ENCODE peak calls at places on chromosomes 5 and 9, in ten cellular contexts. One of them, this sample, is unnamed.
A peak's percentile ranks its signal among the peaks of the same experiment; 100 is the strongest.

GRCh38 chr5:127995556-127995955 is 88.0 kb upstream of the SLC12A2 start:
- DNase-seq in stomach: no peak
- DNase-seq in SK-N-SH: no peak
- DNase-seq in ovary: no peak
- DNase-seq in A549: no peak
- DNase-seq in K562: no peak
- DNase-seq in upper lobe of left lung: no peak
- DNase-seq in HepG2: no peak
- DNase-seq in suprapubic skin: no peak
- DNase-seq in transverse colon: no peak
- DNase-seq in this sample: no peak

GRCh38 chr9:105439428-105439827 is 8.4 kb upstream of the FSD1L start:
- DNase-seq in stomach: no peak
- DNase-seq in SK-N-SH: no peak
- DNase-seq in ovary: no peak
- DNase-seq in A549: no peak
- DNase-seq in K562: no peak
- DNase-seq in upper lobe of left lung: no peak
- DNase-seq in HepG2: no peak
- DNase-seq in suprapubic skin: no peak
- DNase-seq in transverse colon: no peak
- DNase-seq in this sample: no peak

GRCh38 chr5:34991486-34992238 is 56.1 kb downstream of the AGXT2 start:
- DNase-seq in stomach: no peak
- DNase-seq in SK-N-SH: no peak
- DNase-seq in ovary: no peak
- DNase-seq in A549: no peak
- DNase-seq in K562: peak; percentile 12
- DNase-seq in upper lobe of left lung: no peak
- DNase-seq in HepG2: no peak
- DNase-seq in suprapubic skin: no peak
- DNase-seq in transverse colon: no peak
- DNase-seq in this sample: no peak

GRCh38 chr5:65062684-65063083 is 294.0 kb downstream of the CWC27 start:
- DNase-seq in stomach: no peak
- DNase-seq in SK-N-SH: no peak
- DNase-seq in ovary: no peak
- DNase-seq in A549: peak; percentile 73
- DNase-seq in K562: no peak
- DNase-seq in upper lobe of left lung: no peak
- DNase-seq in HepG2: no peak
- DNase-seq in suprapubic skin: peak; percentile 71
- DNase-seq in transverse colon: no peak
- DNase-seq in this sample: peak; percentile 61

GRCh38 chr5:157049605-157050004 is 9.3 kb downstream of the HAVCR1 start:
- DNase-seq in stomach: no peak
- DNase-seq in SK-N-SH: no peak
- DNase-seq in ovary: no peak
- DNase-seq in A549: peak; percentile 85
- DNase-seq in K562: no peak
- DNase-seq in upper lobe of left lung: no peak
- DNase-seq in HepG2: peak; percentile 76
- DNase-seq in suprapubic skin: no peak
- DNase-seq in transverse colon: no peak
- DNase-seq in this sample: no peak

GRCh38 chr5:176700239-176700847 is 53.1 kb downstream of the TSPAN17 start:
- DNase-seq in stomach: no peak
- DNase-seq in SK-N-SH: peak; percentile 85
- DNase-seq in ovary: no peak
- DNase-seq in A549: peak; percentile 24
- DNase-seq in K562: peak; percentile 40
- DNase-seq in upper lobe of left lung: no peak
- DNase-seq in HepG2: no peak
- DNase-seq in suprapubic skin: no peak
- DNase-seq in transverse colon: no peak
- DNase-seq in this sample: no peak

GRCh38 chr5:111685969-111686368 is 71.0 kb downstream of the NREP start:
- DNase-seq in stomach: no peak
- DNase-seq in SK-N-SH: no peak
- DNase-seq in ovary: no peak
- DNase-seq in A549: peak; percentile 12
- DNase-seq in K562: peak; percentile 8
- DNase-seq in upper lobe of left lung: no peak
- DNase-seq in HepG2: peak; percentile 63
- DNase-seq in suprapubic skin: no peak
- DNase-seq in transverse colon: no peak
- DNase-seq in this sample: no peak

GRCh38 chr9:5566054-5566618 is 55.8 kb downstream of the PDCD1LG2 start:
- DNase-seq in stomach: no peak
- DNase-seq in SK-N-SH: no peak
- DNase-seq in ovary: no peak
- DNase-seq in A549: no peak
- DNase-seq in K562: no peak
- DNase-seq in upper lobe of left lung: no peak
- DNase-seq in HepG2: no peak
- DNase-seq in suprapubic skin: no peak
- DNase-seq in transverse colon: no peak
- DNase-seq in this sample: no peak

GRCh38 chr5:55234171-55234700 is 828 bp upstream of the CCNO start:
- DNase-seq in stomach: peak; percentile 63
- DNase-seq in SK-N-SH: peak; percentile 44
- DNase-seq in ovary: peak; percentile 48
- DNase-seq in A549: peak; percentile 10
- DNase-seq in K562: no peak
- DNase-seq in upper lobe of left lung: no peak
- DNase-seq in HepG2: no peak
- DNase-seq in suprapubic skin: no peak
- DNase-seq in transverse colon: peak; percentile 83
- DNase-seq in this sample: no peak

GRCh38 chr5:107424461-107424860 is 246.3 kb downstream of the EFNA5 start:
- DNase-seq in stomach: no peak
- DNase-seq in SK-N-SH: no peak
- DNase-seq in ovary: no peak
- DNase-seq in A549: no peak
- DNase-seq in K562: no peak
- DNase-seq in upper lobe of left lung: no peak
- DNase-seq in HepG2: no peak
- DNase-seq in suprapubic skin: no peak
- DNase-seq in transverse colon: no peak
- DNase-seq in this sample: no peak

GRCh38 chr5:153559926-153560325 is 69.5 kb downstream of the GRIA1 start:
- DNase-seq in stomach: no peak
- DNase-seq in SK-N-SH: no peak
- DNase-seq in ovary: no peak
- DNase-seq in A549: no peak
- DNase-seq in K562: no peak
- DNase-seq in upper lobe of left lung: no peak
- DNase-seq in HepG2: no peak
- DNase-seq in suprapubic skin: no peak
- DNase-seq in transverse colon: no peak
- DNase-seq in this sample: no peak

GRCh38 chr5:40333459-40334241 is 346.1 kb upstream of the PTGER4 start:
- DNase-seq in stomach: no peak
- DNase-seq in SK-N-SH: no peak
- DNase-seq in ovary: no peak
- DNase-seq in A549: peak; percentile 19
- DNase-seq in K562: no peak
- DNase-seq in upper lobe of left lung: no peak
- DNase-seq in HepG2: no peak
- DNase-seq in suprapubic skin: no peak
- DNase-seq in transverse colon: no peak
- DNase-seq in this sample: no peak

GRCh38 chr9:95250462-95251058 is 66.9 kb downstream of the FANCC start:
- DNase-seq in stomach: no peak
- DNase-seq in SK-N-SH: no peak
- DNase-seq in ovary: no peak
- DNase-seq in A549: no peak
- DNase-seq in K562: no peak
- DNase-seq in upper lobe of left lung: no peak
- DNase-seq in HepG2: no peak
- DNase-seq in suprapubic skin: no peak
- DNase-seq in transverse colon: no peak
- DNase-seq in this sample: no peak

GRCh38 chr9:2623046-2623865 is 1.7 kb downstream of the VLDLR start:
- DNase-seq in stomach: peak; percentile 68
- DNase-seq in SK-N-SH: peak; percentile 68
- DNase-seq in ovary: peak; percentile 84
- DNase-seq in A549: peak; percentile 89
- DNase-seq in K562: no peak
- DNase-seq in upper lobe of left lung: peak; percentile 87
- DNase-seq in HepG2: peak; percentile 33
- DNase-seq in suprapubic skin: peak; percentile 61
- DNase-seq in transverse colon: peak; percentile 10
- DNase-seq in this sample: no peak

GRCh38 chr5:64923151-64923685 is 154.5 kb downstream of the CWC27 start:
- DNase-seq in stomach: no peak
- DNase-seq in SK-N-SH: no peak
- DNase-seq in ovary: no peak
- DNase-seq in A549: no peak
- DNase-seq in K562: no peak
- DNase-seq in upper lobe of left lung: no peak
- DNase-seq in HepG2: no peak
- DNase-seq in suprapubic skin: no peak
- DNase-seq in transverse colon: no peak
- DNase-seq in this sample: no peak

GRCh38 chr9:129032541-129033159 is 3.8 kb upstream of the MIGA2 start:
- DNase-seq in stomach: no peak
- DNase-seq in SK-N-SH: no peak
- DNase-seq in ovary: no peak
- DNase-seq in A549: no peak
- DNase-seq in K562: no peak
- DNase-seq in upper lobe of left lung: no peak
- DNase-seq in HepG2: no peak
- DNase-seq in suprapubic skin: no peak
- DNase-seq in transverse colon: no peak
- DNase-seq in this sample: no peak
- H3K4me1 ChIP-seq in stomach: peaks cover 13% of the 10 kb centered on the region
- H3K4me1 ChIP-seq in SK-N-SH: peaks cover 3% of the 10 kb centered on the region
- H3K4me1 ChIP-seq in ovary: peaks cover 6% of the 10 kb centered on the region
- H3K4me1 ChIP-seq in A549: peaks cover 11% of the 10 kb centered on the region
- H3K4me1 ChIP-seq in K562: peaks cover 67% of the 10 kb centered on the region
- H3K4me1 ChIP-seq in upper lobe of left lung: peaks cover 21% of the 10 kb centered on the region
- H3K4me1 ChIP-seq in HepG2: peaks cover 32% of the 10 kb centered on the region
- H3K4me1 ChIP-seq in suprapubic skin: peaks cover 26% of the 10 kb centered on the region
- H3K4me1 ChIP-seq in transverse colon: peaks cover 14% of the 10 kb centered on the region
- H3K4me1 ChIP-seq in this sample: no peaks in the 10 kb centered on the region

DNA sequence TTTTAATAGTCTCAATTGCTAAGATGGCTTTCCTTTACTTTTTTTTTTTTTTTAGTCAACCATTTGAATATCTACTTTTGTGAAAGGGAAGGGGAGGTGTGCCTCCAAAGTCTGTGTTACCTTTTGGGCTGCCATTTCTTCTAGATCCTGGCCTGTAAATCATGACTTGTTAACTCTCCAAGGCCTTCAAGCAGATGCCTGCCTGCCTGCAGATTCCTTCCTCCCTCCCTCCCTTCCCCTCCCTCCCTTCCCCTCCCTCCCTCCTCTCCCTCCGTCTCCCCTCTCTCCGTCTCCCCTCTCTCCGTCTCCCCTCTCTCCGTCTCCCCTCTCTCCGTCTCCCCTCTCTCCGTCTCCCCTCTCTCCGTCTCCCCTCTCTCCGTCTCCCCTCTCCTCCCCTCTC is 73.1 kb downstream of the COMMD10 start:
- DNase-seq in stomach: no peak
- DNase-seq in SK-N-SH: no peak
- DNase-seq in ovary: no peak
- DNase-seq in A549: no peak
- DNase-seq in K562: no peak
- DNase-seq in upper lobe of left lung: no peak
- DNase-seq in HepG2: no peak
- DNase-seq in suprapubic skin: no peak
- DNase-seq in transverse colon: no peak
- DNase-seq in this sample: no peak
- TF ChIP-seq EP300 in stomach: no peak
- TF ChIP-seq EP300 in SK-N-SH: no peak
- TF ChIP-seq EP300 in ovary: no peak
- TF ChIP-seq EP300 in A549: no peak
- TF ChIP-seq EP300 in K562: no peak
- TF ChIP-seq EP300 in upper lobe of left lung: no peak
- TF ChIP-seq EP300 in HepG2: no peak
- TF ChIP-seq EP300 in suprapubic skin: no peak
- TF ChIP-seq EP300 in transverse colon: no peak
- TF ChIP-seq EP300 in this sample: no peak

DNA sequence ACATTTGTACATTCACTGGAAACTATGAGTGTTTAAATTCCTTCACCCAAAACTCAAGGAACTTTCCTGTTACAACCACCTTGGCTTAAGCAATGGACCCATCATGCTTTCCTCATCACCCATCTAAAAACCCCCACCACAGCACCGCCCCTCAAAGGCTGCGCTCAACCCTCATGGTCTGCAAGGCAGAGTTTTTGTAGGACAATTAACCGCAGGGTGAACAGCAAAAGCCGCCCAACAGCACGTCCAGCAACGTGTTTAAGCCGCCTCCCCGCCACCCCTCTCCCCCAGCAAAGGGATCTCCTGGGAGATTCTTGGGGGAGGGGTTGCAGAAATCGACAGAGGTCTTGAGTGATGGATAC is 2.0 kb downstream of the ROR2 start:
- DNase-seq in stomach: no peak
- DNase-seq in SK-N-SH: peak; percentile 44
- DNase-seq in ovary: no peak
- DNase-seq in A549: no peak
- DNase-seq in K562: peak; percentile 77
- DNase-seq in upper lobe of left lung: no peak
- DNase-seq in HepG2: no peak
- DNase-seq in suprapubic skin: no peak
- DNase-seq in transverse colon: no peak
- DNase-seq in this sample: no peak
- H3K4me1 ChIP-seq in stomach: peaks cover 26% of the 10 kb centered on the region
- H3K4me1 ChIP-seq in SK-N-SH: no peaks in the 10 kb centered on the region
- H3K4me1 ChIP-seq in ovary: peaks cover 7% of the 10 kb centered on the region
- H3K4me1 ChIP-seq in A549: peaks cover 7% of the 10 kb centered on the region
- H3K4me1 ChIP-seq in K562: peaks cover 33% of the 10 kb centered on the region
- H3K4me1 ChIP-seq in upper lobe of left lung: peaks cover 26% of the 10 kb centered on the region
- H3K4me1 ChIP-seq in HepG2: no peaks in the 10 kb centered on the region
- H3K4me1 ChIP-seq in suprapubic skin: peaks cover 36% of the 10 kb centered on the region
- H3K4me1 ChIP-seq in transverse colon: peaks cover 33% of the 10 kb centered on the region
- H3K4me1 ChIP-seq in this sample: no peaks in the 10 kb centered on the region

DNA sequence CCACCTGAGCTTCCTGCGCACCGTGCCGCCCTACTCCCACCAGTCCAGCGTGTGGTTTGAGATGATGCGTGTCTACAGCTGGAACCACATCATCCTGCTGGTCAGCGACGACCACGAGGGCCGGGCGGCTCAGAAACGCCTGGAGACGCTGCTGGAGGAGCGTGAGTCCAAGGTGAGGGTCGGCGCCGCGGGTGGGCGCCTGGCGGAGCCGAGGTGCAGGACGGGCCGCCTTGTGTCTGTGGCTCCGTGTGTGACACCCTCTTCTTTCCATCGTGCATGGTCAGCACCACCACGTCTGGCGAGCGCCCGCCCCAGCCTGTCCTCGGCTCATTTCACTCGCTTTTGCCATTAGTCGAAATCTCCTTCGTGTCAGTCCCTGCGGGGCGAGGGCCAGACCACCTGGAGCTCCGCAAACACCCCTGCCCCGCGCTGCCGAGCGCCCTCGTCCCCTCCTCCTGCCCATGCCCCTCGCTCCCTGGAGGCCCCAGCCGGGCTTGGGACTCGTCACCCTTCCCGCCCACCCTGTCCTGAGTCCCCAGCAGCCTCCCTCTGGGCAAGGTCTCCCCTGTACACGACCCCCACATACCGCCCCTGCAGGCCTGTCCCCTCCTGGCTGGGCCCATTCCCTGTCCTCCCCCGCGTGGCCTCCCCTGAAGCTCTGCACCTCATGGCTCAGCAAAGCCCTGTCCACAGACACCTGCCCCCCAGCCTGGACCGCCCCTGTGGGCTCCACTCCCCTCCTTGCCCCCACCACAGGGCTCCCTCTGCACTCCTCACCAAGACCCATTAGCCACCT is 7.0 kb downstream of the GRIN1 start:
- DNase-seq in stomach: no peak
- DNase-seq in SK-N-SH: no peak
- DNase-seq in ovary: no peak
- DNase-seq in A549: peak; percentile 37
- DNase-seq in K562: no peak
- DNase-seq in upper lobe of left lung: no peak
- DNase-seq in HepG2: no peak
- DNase-seq in suprapubic skin: no peak
- DNase-seq in transverse colon: no peak
- DNase-seq in this sample: no peak
- TF ChIP-seq EP300 in stomach: no peak
- TF ChIP-seq EP300 in SK-N-SH: no peak
- TF ChIP-seq EP300 in ovary: no peak
- TF ChIP-seq EP300 in A549: no peak
- TF ChIP-seq EP300 in K562: no peak
- TF ChIP-seq EP300 in upper lobe of left lung: no peak
- TF ChIP-seq EP300 in HepG2: no peak
- TF ChIP-seq EP300 in suprapubic skin: no peak
- TF ChIP-seq EP300 in transverse colon: no peak
- TF ChIP-seq EP300 in this sample: no peak